ENCODE peak calls at places on chromosomes 13 and 19, in five cellular contexts. R, B, P, T and U are unnamed samples.
A peak's percentile ranks its signal among the peaks of the same experiment; 100 is the strongest.

GRCh38 chr19:48918801-48919247 is 14.7 kb upstream of the DHDH start:
- DNase-seq in R (no peak), B (no peak), P (no peak), T (no peak), U (no peak)

GRCh38 chr19:33214621-33215020 is 11.0 kb downstream of the SLC7A10 start:
- DNase-seq in R (peak; percentile 14), B (peak; percentile 58), P (no peak), T (no peak), U (no peak)

GRCh38 chr19:55585658-55586339 is 5.2 kb upstream of the ZNF579 start:
- DNase-seq in R (no peak), B (peak; percentile 87), P (peak; percentile 87), T (peak; percentile 14), U (peak; percentile 76)

GRCh38 chr13:109788372-109789195 is 2.2 kb upstream of the IRS2 start:
- DNase-seq in R (no peak), B (no peak), P (no peak), T (no peak), U (no peak)

GRCh38 chr19:50803633-50804419 is 13.6 kb downstream of the ACP4 start:
- DNase-seq in R (no peak), B (peak; percentile 18), P (peak; percentile 51), T (no peak), U (no peak)

GRCh38 chr19:34364830-34365462 is at the start of gene GPI:
- DNase-seq in R (peak; percentile 32), B (peak; percentile 43), P (peak; percentile 77), T (no peak), U (peak; percentile 49)

GRCh38 chr19:2926341-2927031 is 18.3 kb downstream of the ZNF77 start:
- DNase-seq in R (no peak), B (no peak), P (no peak), T (no peak), U (no peak)

GRCh38 chr13:35796627-35797026 is 320.1 kb upstream of the MAB21L1 start:
- DNase-seq in R (no peak), B (no peak), P (no peak), T (no peak), U (no peak)

GRCh38 chr19:46659151-46660007 is 1.6 kb downstream of the DACT3 start:
- DNase-seq in R (no peak), B (peak; percentile 10), P (no peak), T (no peak), U (peak; percentile 53)